ENCODE peak calls at places on chromosomes 6 and 20, in six cellular contexts. C is lower leg skin, V is A549, L is spleen, D is esophagus muscularis mucosa, I is uterus. A is an unnamed sample.
A peak's percentile ranks its signal among the peaks of the same experiment; 100 is the strongest.

GRCh38 chr6:165854061-165854862 is 191.2 kb upstream of the PDE10A start:
- DNase-seq in D (peak; percentile 83), L (no peak), V (no peak), I (no peak), C (no peak), A (no peak)

GRCh38 chr20:52104546-52105044 is 87.0 kb downstream of the ZFP64 start:
- DNase-seq in D (no peak), V (peak; percentile 19), C (no peak), L (no peak), I (no peak), A (no peak)

GRCh38 chr6:551405-551804 is 105.5 kb downstream of the HUS1B start:
- DNase-seq in C (no peak), L (no peak), I (no peak), V (peak; percentile 21), D (no peak), A (no peak)

GRCh38 chr6:167031082-167031709 is 32.0 kb downstream of the CEP43 start:
- DNase-seq in V (no peak), L (no peak), D (no peak), I (no peak), C (no peak), A (no peak)

GRCh38 chr6:17352302-17352701 is 41.1 kb upstream of the CAP2 start:
- DNase-seq in V (peak; percentile 35), D (no peak), I (no peak), C (no peak), L (no peak), A (no peak)

GRCh38 chr20:22901164-22901563 is 133.9 kb upstream of the SSTR4 start:
- DNase-seq in L (no peak), I (no peak), V (no peak), C (no peak), D (no peak), A (no peak)

GRCh38 chr6:106134906-106135634 is 48.9 kb downstream of the PRDM1 start:
- DNase-seq in L (no peak), C (peak; percentile 43), I (no peak), V (peak; percentile 48), D (no peak), A (no peak)

GRCh38 chr6:53524455-53524815 is 20.5 kb downstream of the GCLC start:
- DNase-seq in C (no peak), D (no peak), I (no peak), L (no peak), V (peak; percentile 51), A (no peak)

GRCh38 chr6:43737272-43738081 is 32.5 kb upstream of the VEGFA start:
- DNase-seq in C (peak; percentile 81), L (peak; percentile 32), D (no peak), I (no peak), V (no peak), A (peak; percentile 54)

GRCh38 chr6:90187437-90188049 is 109.1 kb downstream of the BACH2 start:
- DNase-seq in C (no peak), D (no peak), V (no peak), I (no peak), L (no peak), A (no peak)

GRCh38 chr6:45692021-45692420 is 314.3 kb upstream of the SUPT3H start:
- DNase-seq in V (no peak), L (no peak), D (no peak), I (no peak), C (no peak), A (no peak)

GRCh38 chr6:169452117-169452868 is 198.6 kb upstream of the THBS2 start:
- DNase-seq in D (no peak), L (no peak), C (peak; percentile 96), I (peak; percentile 92), V (no peak), A (peak; percentile 94)

GRCh38 chr6:31897612-31898199 is at the start of gene EHMT2:
- DNase-seq in C (peak; percentile 96), I (peak; percentile 86), V (peak; percentile 76), L (peak; percentile 98), D (peak; percentile 96), A (peak; percentile 91)
- TF ChIP-seq POLR2A in C (no peak), I (peak; percentile 77), V (peak; percentile 44), L (no peak), D (peak; percentile 25), A (peak; percentile 55)

DNA sequence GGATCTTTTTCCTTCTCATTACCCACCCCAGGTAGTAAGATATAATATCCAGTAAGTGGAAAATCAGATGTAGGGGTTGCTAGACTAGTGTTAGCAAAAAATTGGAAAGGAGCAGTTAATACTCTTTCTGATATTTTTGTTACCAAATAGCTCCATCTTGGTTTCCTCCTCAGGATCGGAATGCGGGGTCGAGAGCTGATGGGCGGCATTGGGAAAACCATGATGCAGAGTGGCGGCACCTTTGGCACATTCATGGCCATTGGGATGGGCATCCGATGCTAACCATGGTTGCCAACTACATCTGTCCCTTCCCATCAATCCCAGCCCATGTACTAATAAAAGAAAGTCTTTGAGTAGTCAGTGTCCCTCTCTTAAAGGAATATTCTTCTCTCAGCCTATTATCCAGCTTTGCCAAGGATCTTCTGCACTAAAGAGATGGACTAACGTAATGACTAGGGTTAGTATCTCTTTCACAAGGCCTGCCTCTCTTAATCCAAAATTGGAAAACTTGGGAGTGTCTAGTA is 1.5 kb downstream of the ROMO1 start:
- DNase-seq in C (peak; percentile 63), I (no peak), L (no peak), V (no peak), D (no peak), A (peak; percentile 59)
- H3K4me3 ChIP-seq in C (no peak overlapping the region), I (no peak overlapping the region), L (no peak overlapping the region), V (peak overlapping the region; percentile 90), D (no peak overlapping the region), A (no peak overlapping the region)

DNA sequence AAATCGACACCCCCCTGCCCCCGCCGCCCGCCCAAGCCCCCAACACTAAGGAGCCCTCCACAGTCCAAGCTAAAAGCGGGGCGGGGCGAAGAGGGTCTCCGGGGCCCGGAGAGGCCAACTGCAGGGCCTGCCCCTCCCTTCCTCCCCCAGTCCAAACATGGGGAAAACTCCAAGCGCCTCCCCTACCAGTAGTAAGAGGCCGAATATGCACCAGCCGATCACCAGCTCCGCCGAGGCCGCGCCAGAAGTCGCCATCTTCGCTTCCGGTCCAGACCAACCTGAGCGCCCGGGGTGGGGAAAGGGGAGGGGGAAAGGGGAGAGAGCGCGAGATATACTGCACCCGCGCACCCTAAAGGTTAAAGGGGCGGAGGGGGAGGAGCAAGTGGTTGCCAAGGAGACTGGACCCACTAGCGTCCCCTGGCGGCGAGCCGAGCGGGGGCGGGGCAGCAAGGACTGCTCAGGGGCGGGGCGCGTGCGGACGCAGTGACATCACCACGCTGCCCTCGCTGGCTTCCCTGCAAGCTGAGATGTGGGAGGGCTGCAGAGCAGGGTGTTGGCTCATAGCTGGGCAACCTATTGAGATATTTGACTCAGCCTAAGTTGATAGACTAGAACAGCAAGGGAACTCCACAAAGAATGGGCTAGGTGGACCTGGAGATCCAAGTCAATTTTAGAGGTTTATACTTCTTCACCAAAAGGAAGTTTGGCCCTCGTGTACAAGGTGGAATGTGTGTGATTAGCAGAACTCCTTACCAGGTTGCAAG is at the start of gene LMBRD1:
- DNase-seq in L (peak; percentile 100), D (peak; percentile 99), C (peak; percentile 99), V (peak; percentile 93), I (peak; percentile 94), A (peak; percentile 98)
- TF ChIP-seq POLR2A in L (no peak), D (no peak), C (no peak), V (peak; percentile 11), I (peak; percentile 14), A (no peak)

DNA sequence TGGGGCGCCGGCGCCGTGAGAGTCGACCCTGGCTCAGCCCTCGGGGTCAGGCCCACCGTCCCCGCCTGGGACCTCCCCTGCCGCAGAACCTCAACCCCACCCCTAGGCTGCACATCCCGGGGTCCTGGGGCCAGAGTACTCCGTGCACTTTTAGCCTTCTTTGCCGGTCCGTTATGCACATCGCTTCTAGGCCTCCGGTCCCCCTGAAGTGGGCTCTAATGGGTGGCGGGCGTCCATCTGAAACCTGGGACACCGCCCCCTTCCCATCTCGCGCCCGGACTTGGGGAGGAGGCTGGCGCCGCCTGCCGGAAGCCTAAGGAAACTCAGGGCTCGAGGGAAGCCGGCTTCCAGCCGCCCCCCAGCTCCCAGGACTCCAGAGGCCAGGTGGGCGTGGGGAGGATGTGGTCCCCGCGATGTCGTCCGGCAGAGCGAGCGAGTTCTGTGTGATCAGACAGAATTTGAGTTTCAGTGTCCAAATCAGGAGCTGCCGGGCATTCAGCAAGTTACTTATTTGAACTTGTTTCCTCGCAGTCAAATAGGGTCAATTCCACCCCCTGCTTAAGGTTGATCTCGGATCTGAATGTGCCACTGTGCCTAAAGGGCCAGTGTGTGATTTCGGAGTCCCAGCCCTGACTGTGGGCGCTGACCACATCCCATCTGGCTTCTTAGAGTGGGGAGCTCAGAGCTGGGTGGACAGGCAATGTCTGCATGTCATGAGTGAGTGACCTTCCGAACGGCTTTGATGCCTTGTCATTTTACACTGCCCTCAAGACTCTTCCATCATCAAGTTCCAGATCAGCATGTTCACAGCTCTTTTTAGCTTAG is 47.6 kb downstream of the CPXM1 start:
- DNase-seq in C (peak; percentile 85), D (no peak), V (peak; percentile 75), L (peak; percentile 83), I (peak; percentile 52), A (peak; percentile 68)
- H3K4me3 ChIP-seq in C (no peak overlapping the region), D (peak overlapping the region; percentile 51), V (peak overlapping the region; percentile 68), L (peak overlapping the region; percentile 51), I (peak overlapping the region; percentile 53), A (peak overlapping the region; percentile 47)

GRCh38 chr6:163095401-163095800 is 319.1 kb upstream of the QKI start:
- DNase-seq in C (no peak), V (no peak), I (no peak), L (no peak), D (no peak), A (no peak)
- TF ChIP-seq POLR2A in C (no peak), V (no peak), I (no peak), L (no peak), D (no peak), A (no peak)

GRCh38 chr6:130928158-130928917 is 101.1 kb downstream of the SMLR1 start:
- DNase-seq in V (no peak), C (no peak), D (no peak), L (no peak), I (no peak), A (no peak)
- H3K4me3 ChIP-seq in V (no peak overlapping the region), C (no peak overlapping the region), D (no peak overlapping the region), L (no peak overlapping the region), I (no peak overlapping the region), A (no peak overlapping the region)

A was measured in sigmoid colon.